ENCODE peak calls at places on chromosome X, in nine cellular contexts. F is H9; I is cardiac fibroblast; P is dorsolateral prefrontal cortex; E is suprapubic skin; V is AG09309; R is CD8-positive, alpha-beta T cell; T is osteocyte; D is B cell. B is an unnamed sample.

GRCh38 chrX:73215263-73215662 is 612 bp upstream of the NAP1L2 start:
- DNase-seq in T (no peak), I (no peak), R (no peak), V (no peak), D (no peak), P (no peak), F (no peak), E (no peak), B (no peak)

GRCh38 chrX:47030339-47030738 is 47.9 kb upstream of the RGN start:
- DNase-seq in V (peak; percentile 28), D (no peak), F (no peak), I (peak; percentile 83), P (no peak), T (no peak), R (no peak), E (no peak), B (peak; percentile 45)

GRCh38 chrX:97563531-97564133 is 679.9 kb downstream of the RPA4 start:
- DNase-seq in I (peak; percentile 63), T (no peak), F (no peak), V (peak; percentile 18), R (peak; percentile 17), D (peak; percentile 56), P (no peak), E (no peak), B (peak; percentile 32)

GRCh38 chrX:19579485-19579884 is 64.2 kb upstream of the MAP3K15 start:
- DNase-seq in T (no peak), V (peak; percentile 13), E (no peak), R (no peak), P (no peak), D (no peak), F (no peak), I (peak; percentile 70), B (no peak)

GRCh38 chrX:17670874-17671273 is 66.4 kb upstream of the SCML1 start:
- DNase-seq in E (no peak), V (no peak), T (no peak), I (no peak), R (no peak), F (no peak), D (no peak), P (no peak), B (no peak)

GRCh38 chrX:129531132-129531531 is 7.8 kb upstream of the SMARCA1 start:
- DNase-seq in P (no peak), D (no peak), R (no peak), E (no peak), I (no peak), T (no peak), F (no peak), V (no peak), B (no peak)

GRCh38 chrX:13493659-13494058 is 75.7 kb upstream of the EGFL6 start:
- DNase-seq in V (no peak), P (no peak), F (no peak), I (no peak), D (no peak), E (no peak), R (no peak), T (no peak), B (no peak)

GRCh38 chrX:65679071-65679540 is 11.7 kb downstream of the MSN start:
- DNase-seq in R (no peak), F (no peak), I (peak; percentile 86), P (no peak), V (no peak), E (no peak), D (no peak), T (no peak), B (no peak)

GRCh38 chrX:39815621-39816020 is 282.1 kb downstream of the BCOR start:
- DNase-seq in D (no peak), P (no peak), R (no peak), T (no peak), F (peak; percentile 56), I (peak; percentile 10), V (no peak), E (no peak), B (peak; percentile 59)

GRCh38 chrX:152899111-152899873 is 1.4 kb downstream of the ZNF185 start:
- DNase-seq in V (no peak), T (no peak), I (no peak), F (no peak), E (no peak), R (no peak), D (no peak), P (no peak), B (no peak)

GRCh38 chrX:54786972-54787371 is 11.1 kb downstream of the ITIH6 start:
- DNase-seq in V (no peak), R (no peak), F (peak; percentile 46), D (no peak), T (no peak), I (peak; percentile 1), P (no peak), E (no peak), B (no peak)

GRCh38 chrX:103464774-103465117 is 54.5 kb downstream of the RAB40A start:
- DNase-seq in R (peak; percentile 49), F (peak; percentile 79), I (peak; percentile 81), D (peak; percentile 56), P (peak; percentile 75), E (peak; percentile 71), T (peak; percentile 90), V (no peak), B (peak; percentile 34)

GRCh38 chrX:134460005-134460860 is at the start of gene HPRT1:
- DNase-seq in I (peak; percentile 67), P (peak; percentile 58), E (peak; percentile 73), F (peak; percentile 85), D (peak; percentile 68), V (no peak), R (peak; percentile 65), T (peak; percentile 87), B (peak; percentile 84)

GRCh38 chrX:15418041-15418706 is 34.0 kb upstream of the VEGFD start:
- DNase-seq in R (no peak), F (no peak), E (no peak), V (peak; percentile 56), I (peak; percentile 15), D (no peak), T (no peak), P (no peak), B (no peak)

GRCh38 chrX:150094996-150095395 is 156.7 kb upstream of the EOLA2 start:
- DNase-seq in R (no peak), F (no peak), T (no peak), D (no peak), E (no peak), I (no peak), P (no peak), V (no peak), B (no peak)

GRCh38 chrX:128517691-128518090 is 465.5 kb upstream of the ACTRT1 start:
- DNase-seq in P (no peak), I (no peak), V (no peak), T (no peak), D (no peak), R (no peak), F (no peak), E (no peak), B (no peak)

GRCh38 chrX:128518508-128518907 is 466.3 kb upstream of the ACTRT1 start:
- DNase-seq in I (peak; percentile 5), V (no peak), R (no peak), E (no peak), P (no peak), F (no peak), T (no peak), D (no peak), B (no peak)
- TF ChIP-seq CTCF in I (no peak), V (no peak), R (no peak), E (no peak), P (no peak), F (peak; percentile 74), T (peak; percentile 24), D (no peak), B (no peak)

GRCh38 chrX:21376636-21377035 is 2.4 kb downstream of the CNKSR2 start:
- DNase-seq in E (no peak), F (no peak), V (no peak), D (no peak), I (no peak), T (no peak), P (no peak), R (no peak), B (no peak)

GRCh38 chrX:21374994-21375794 is 976 bp downstream of the CNKSR2 start:
- DNase-seq in V (no peak), E (no peak), D (no peak), R (no peak), T (no peak), P (no peak), I (no peak), F (peak; percentile 31), B (no peak)

GRCh38 chrX:21374163-21374993 is at the start of gene CNKSR2:
- DNase-seq in F (peak; percentile 83), E (peak; percentile 55), R (peak; percentile 60), V (no peak), D (peak; percentile 80), T (no peak), P (no peak), I (peak; percentile 23), B (peak; percentile 77)

GRCh38 chrX:21373637-21374162 is 518 bp upstream of the CNKSR2 start:
- DNase-seq in T (peak; percentile 88), F (peak; percentile 28), P (no peak), R (no peak), V (no peak), D (peak; percentile 40), I (no peak), E (peak; percentile 68), B (peak; percentile 28)

DNA sequence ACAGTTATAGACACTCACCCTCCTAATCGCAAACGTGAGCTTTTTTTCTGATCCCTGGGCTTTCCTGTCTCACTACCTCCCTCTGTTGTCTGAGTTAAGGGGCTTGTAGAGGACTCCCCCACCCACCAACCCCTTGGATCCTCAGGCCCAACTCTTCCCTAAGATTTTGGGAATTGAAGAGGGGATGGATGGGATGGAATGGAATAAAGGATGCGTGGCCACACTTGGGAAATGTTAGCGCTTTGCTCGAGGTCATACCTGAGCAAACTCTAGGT is 1.5 kb downstream of the CNKSR2 start:
- DNase-seq in T (no peak), F (no peak), E (no peak), P (no peak), D (no peak), R (no peak), I (no peak), V (no peak), B (no peak)
- TF ChIP-seq CTCF in T (peak; percentile 21), F (peak; percentile 60), E (no peak), P (no peak), D (no peak), R (no peak), I (no peak), V (no peak), B (no peak)

GRCh38 chrX:136166221-136166855 is 19.0 kb downstream of the FHL1 start:
- DNase-seq in D (no peak), E (no peak), P (no peak), F (no peak), T (no peak), V (peak; percentile 17), R (no peak), I (peak; percentile 61), B (no peak)
- TF ChIP-seq CTCF in D (no peak), E (no peak), P (no peak), F (peak; percentile 33), T (peak; percentile 40), V (peak; percentile 59), R (no peak), I (peak; percentile 43), B (peak; percentile 29)

GRCh38 chrX:155867821-155868220 is 13.3 kb upstream of the VAMP7 start:
- DNase-seq in R (no peak), I (no peak), D (no peak), T (no peak), V (no peak), E (no peak), P (no peak), F (no peak), B (no peak)

GRCh38 chrX:155865193-155865592 is 16.0 kb upstream of the VAMP7 start:
- DNase-seq in F (no peak), V (no peak), P (no peak), E (no peak), I (no peak), R (no peak), T (no peak), D (no peak), B (no peak)

GRCh38 chrX:155864655-155865054 is 16.5 kb upstream of the VAMP7 start:
- DNase-seq in D (no peak), R (no peak), V (no peak), T (no peak), F (no peak), I (peak; percentile 16), E (no peak), P (no peak), B (no peak)
- TF ChIP-seq CTCF in D (no peak), R (no peak), V (no peak), T (peak; percentile 25), F (peak; percentile 39), I (peak; percentile 13), E (no peak), P (no peak), B (no peak)

B was measured in GM13977.